ENCODE peak calls at places on chromosomes 3 and 15, in five cellular contexts. C is OCI-LY7; J is mesothelial cell of epicardium; B is activated CD8-positive, alpha-beta T cell treated with anti-CD3 and anti-CD28 coated beads for 36 hours; P is endothelial cell. K is an unnamed sample.

GRCh38 chr15:75149911-75150709 is 51.6 kb upstream of the C15orf39 start:
- DNase-seq in P (no peak), J (no peak), C (no peak), B (peak), K (no peak)

GRCh38 chr15:57097246-57097645 is 178.8 kb downstream of the TCF12 start:
- DNase-seq in J (no peak), C (no peak), P (no peak), B (no peak), K (no peak)

GRCh38 chr3:76561494-76562242 is 478.2 kb upstream of the ROBO2 start:
- DNase-seq in J (no peak), B (no peak), P (no peak), C (no peak), K (no peak)

GRCh38 chr3:67468511-67468910 is 185.9 kb downstream of the SUCLG2 start:
- DNase-seq in P (no peak), C (no peak), B (no peak), J (no peak), K (no peak)

GRCh38 chr3:15292765-15293522 is 39.4 kb downstream of the SH3BP5 start:
- DNase-seq in J (no peak), B (no peak), C (no peak), P (no peak), K (no peak)

GRCh38 chr15:31392761-31393401 is 66.2 kb downstream of the KLF13 start:
- DNase-seq in C (peak), B (no peak), J (no peak), P (no peak), K (peak)

GRCh38 chr3:119898478-119899177 is 116.7 kb downstream of the NR1I2 start:
- DNase-seq in P (no peak), B (no peak), C (no peak), J (no peak), K (no peak)

GRCh38 chr15:38883987-38884386 is 319.4 kb upstream of the RASGRP1 start:
- DNase-seq in C (no peak), P (no peak), B (no peak), J (no peak), K (no peak)

GRCh38 chr3:142724682-142725351 is 983 bp downstream of the TRPC1 start:
- DNase-seq in J (peak), P (peak), B (peak), C (no peak), K (peak)

GRCh38 chr3:42045719-42046243 is 45.4 kb upstream of the TRAK1 start:
- DNase-seq in C (no peak), B (no peak), J (no peak), P (no peak), K (no peak)

GRCh38 chr15:58447244-58448010 is 15.6 kb downstream of the LIPC start:
- DNase-seq in P (no peak), C (no peak), B (no peak), J (no peak), K (no peak)

GRCh38 chr3:112671930-112672715 is 31.2 kb upstream of the CCDC80 start:
- DNase-seq in P (no peak), B (peak), C (no peak), J (no peak), K (no peak)

GRCh38 chr3:89145995-89146394 is 38.6 kb downstream of the EPHA3 start:
- DNase-seq in C (no peak), P (no peak), B (no peak), J (no peak), K (no peak)

GRCh38 chr3:146466596-146466995 is 2.8 kb downstream of the PLSCR2 start:
- DNase-seq in C (no peak), B (no peak), J (no peak), P (no peak), K (no peak)

GRCh38 chr3:184651945-184652344 is 59.9 kb downstream of the MAGEF1 start:
- DNase-seq in J (no peak), P (no peak), C (no peak), B (no peak), K (no peak)

GRCh38 chr3:141378556-141378955 is 10.3 kb downstream of the ZBTB38 start:
- DNase-seq in J (no peak), P (no peak), B (no peak), C (no peak), K (no peak)

GRCh38 chr3:54962200-54962599 is 34.3 kb upstream of the LRTM1 start:
- DNase-seq in J (no peak), P (no peak), B (no peak), C (no peak), K (no peak)

GRCh38 chr3:12653772-12654171 is 10.1 kb downstream of the RAF1 start:
- DNase-seq in C (no peak), P (no peak), J (no peak), B (no peak), K (no peak)

GRCh38 chr3:156126467-156126866 is 6.1 kb downstream of the KCNAB1 start:
- DNase-seq in P (no peak), J (no peak), C (no peak), B (no peak), K (no peak)

GRCh38 chr3:18725668-18726407 is 300.7 kb upstream of the SATB1 start:
- DNase-seq in C (no peak), P (no peak), B (peak), J (no peak), K (no peak)

GRCh38 chr3:80051602-80051962 is 283.8 kb upstream of the ROBO1 start:
- DNase-seq in B (no peak), J (no peak), C (no peak), P (no peak), K (no peak)

GRCh38 chr3:81352867-81353266 is 408.6 kb downstream of the GBE1 start:
- DNase-seq in J (no peak), C (no peak), B (no peak), P (peak), K (no peak)

GRCh38 chr3:35900079-35900478 is 260.8 kb downstream of the ARPP21 start:
- DNase-seq in C (no peak), P (no peak), J (no peak), B (no peak), K (no peak)

GRCh38 chr15:62847900-62848489 is 194.6 kb upstream of the TPM1 start:
- DNase-seq in C (peak), B (peak), J (peak), P (peak), K (no peak)

GRCh38 chr3:172530566-172530965 is 7.3 kb upstream of the TNFSF10 start:
- DNase-seq in P (no peak), C (no peak), J (no peak), B (peak), K (no peak)

GRCh38 chr3:159685801-159686200 is 302.8 kb upstream of the IL12A start:
- DNase-seq in P (no peak), B (no peak), C (no peak), J (no peak), K (no peak)

GRCh38 chr3:111473550-111473949 is 68.4 kb upstream of the CD96 start:
- DNase-seq in B (peak), C (no peak), J (no peak), P (no peak), K (no peak)

GRCh38 chr3:81726132-81726531 is 35.3 kb downstream of the GBE1 start:
- DNase-seq in B (no peak), P (no peak), J (no peak), C (no peak), K (no peak)

GRCh38 chr3:159840900-159841299 is 147.7 kb upstream of the IL12A start:
- DNase-seq in P (no peak), J (no peak), B (no peak), C (no peak), K (no peak)

GRCh38 chr3:51544011-51544775 is 5.7 kb downstream of the RAD54L2 start:
- DNase-seq in C (no peak), J (no peak), P (no peak), B (no peak), K (no peak)

GRCh38 chr3:179653777-179654117 is 907 bp downstream of the USP13 start:
- DNase-seq in J (peak), P (peak), B (peak), C (peak), K (no peak)

GRCh38 chr15:78440375-78441373 is 2.7 kb downstream of the IREB2 start:
- DNase-seq in B (peak), P (no peak), C (no peak), J (no peak), K (no peak)

GRCh38 chr15:78437107-78437761 is 782 bp upstream of the IREB2 start:
- DNase-seq in B (no peak), J (no peak), C (peak), P (no peak), K (no peak)

GRCh38 chr15:78434134-78434533 is 3.9 kb upstream of the IREB2 start:
- DNase-seq in B (no peak), P (no peak), J (no peak), C (peak), K (no peak)

GRCh38 chr15:78437762-78438594 is at the start of gene IREB2:
- DNase-seq in B (peak), C (peak), J (peak), P (peak), K (peak)

DNA sequence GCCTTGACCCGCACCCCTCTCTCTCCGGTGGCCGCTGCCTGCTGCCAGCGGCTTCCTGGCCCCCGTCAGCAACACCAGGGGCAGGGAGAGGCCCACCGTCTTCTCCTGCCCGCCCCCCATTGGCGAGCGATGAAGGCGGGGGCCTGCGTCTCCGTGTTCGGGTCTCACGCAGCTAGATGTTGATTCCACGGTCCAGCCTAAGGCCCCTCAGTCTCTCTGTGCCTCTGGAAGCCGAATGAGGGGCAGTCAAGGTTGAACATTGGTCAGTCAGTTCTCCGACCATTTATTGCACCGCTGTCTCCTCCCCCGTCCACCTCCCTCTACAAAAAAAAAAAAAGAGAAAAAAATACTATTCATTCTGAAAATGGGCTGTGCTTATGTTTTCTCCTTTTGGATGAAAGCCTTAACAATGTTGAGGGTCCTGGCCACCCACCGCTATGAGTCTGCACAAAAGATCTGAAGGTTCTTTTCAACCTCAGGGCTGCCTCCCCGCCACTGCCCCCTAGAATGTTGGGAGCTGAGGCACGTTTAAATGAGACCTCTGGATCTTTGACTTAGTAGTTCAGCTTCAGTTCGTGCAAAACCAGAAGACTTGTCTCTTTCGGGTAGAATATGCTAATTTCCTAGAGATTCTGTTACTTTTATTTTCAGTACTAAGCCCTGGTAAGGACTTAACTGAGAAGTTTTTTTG is 724 bp downstream of the IREB2 start:
- DNase-seq in P (peak), J (peak), B (peak), C (peak), K (no peak)
- TF ChIP-seq CTCF in P (no peak), J (no peak), B (no peak), C (peak), K (peak)

GRCh38 chr3:153442799-153443487 is 280.9 kb downstream of the RAP2B start:
- DNase-seq in B (no peak), C (no peak), J (no peak), P (no peak), K (no peak)

GRCh38 chr3:153438275-153438674 is 276.2 kb downstream of the RAP2B start:
- DNase-seq in J (no peak), B (no peak), P (no peak), C (no peak), K (no peak)

GRCh38 chr3:153440311-153440710 is 278.3 kb downstream of the RAP2B start:
- DNase-seq in P (no peak), B (no peak), J (no peak), C (no peak), K (no peak)

GRCh38 chr3:153442386-153442785 is 280.4 kb downstream of the RAP2B start:
- DNase-seq in P (no peak), C (no peak), B (no peak), J (no peak), K (no peak)

DNA sequence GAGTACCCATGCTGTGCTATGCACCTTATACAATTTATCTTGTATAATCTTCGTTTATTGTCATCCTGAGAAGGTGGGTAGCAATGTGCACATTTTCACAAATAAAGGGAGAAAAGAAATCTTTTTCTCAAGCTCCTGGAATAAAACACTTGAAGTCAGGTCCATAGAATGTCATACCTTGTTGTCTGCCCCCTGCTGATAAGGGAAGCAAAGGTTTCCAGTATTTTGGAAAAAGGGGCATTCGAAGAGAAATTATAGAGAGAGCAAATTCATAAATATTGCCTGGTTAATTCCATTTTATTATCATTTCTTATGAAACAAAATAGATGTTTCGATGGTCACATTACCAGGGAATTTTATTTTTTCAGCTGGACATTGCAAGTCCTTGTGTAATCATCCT is 277.8 kb downstream of the RAP2B start:
- DNase-seq in C (no peak), J (no peak), B (no peak), P (no peak), K (no peak)
- TF ChIP-seq CTCF in C (peak), J (no peak), B (no peak), P (no peak), K (no peak)

GRCh38 chr3:49671291-49672288 is 2.6 kb upstream of the APEH start:
- DNase-seq in J (peak), P (peak), C (peak), B (peak), K (no peak)
- TF ChIP-seq CTCF in J (peak), P (peak), C (peak), B (peak), K (peak)

GRCh38 chr15:65086680-65087111 is 10.2 kb downstream of the KBTBD13 start:
- DNase-seq in B (peak), P (no peak), J (no peak), C (peak), K (no peak)
- TF ChIP-seq CTCF in B (no peak), P (peak), J (no peak), C (no peak), K (peak)

DNA sequence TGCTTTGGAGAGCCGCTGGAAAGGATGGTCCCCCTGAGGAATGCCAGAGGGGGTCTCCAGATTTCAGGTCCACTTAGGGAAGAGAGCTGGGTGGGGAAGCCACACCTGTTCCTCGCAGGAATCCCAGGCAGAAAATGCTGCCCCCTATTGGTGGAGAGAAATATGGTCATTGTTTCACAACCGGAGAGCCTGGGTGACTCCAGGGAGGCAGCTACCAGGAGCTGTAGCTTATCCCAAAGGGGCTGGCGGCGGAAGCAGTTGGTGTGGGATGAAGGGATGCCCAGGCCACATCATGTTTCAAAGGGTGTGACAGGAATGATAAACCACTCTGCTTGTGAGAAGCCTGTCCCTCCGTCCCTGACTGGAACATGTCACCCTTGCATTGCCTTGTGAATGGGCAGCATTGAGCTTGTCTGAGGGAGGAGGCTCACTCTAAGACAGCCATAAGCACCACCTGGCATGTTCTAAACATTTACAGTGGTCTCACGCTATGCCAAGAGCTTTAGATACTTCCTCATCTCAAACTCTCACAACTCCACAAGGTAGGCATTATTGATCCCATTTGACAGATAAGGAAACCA is 34.5 kb downstream of the POMGNT2 start:
- DNase-seq in C (peak), B (peak), J (no peak), P (no peak), K (no peak)
- TF ChIP-seq CTCF in C (peak), B (peak), J (peak), P (peak), K (peak)

DNA sequence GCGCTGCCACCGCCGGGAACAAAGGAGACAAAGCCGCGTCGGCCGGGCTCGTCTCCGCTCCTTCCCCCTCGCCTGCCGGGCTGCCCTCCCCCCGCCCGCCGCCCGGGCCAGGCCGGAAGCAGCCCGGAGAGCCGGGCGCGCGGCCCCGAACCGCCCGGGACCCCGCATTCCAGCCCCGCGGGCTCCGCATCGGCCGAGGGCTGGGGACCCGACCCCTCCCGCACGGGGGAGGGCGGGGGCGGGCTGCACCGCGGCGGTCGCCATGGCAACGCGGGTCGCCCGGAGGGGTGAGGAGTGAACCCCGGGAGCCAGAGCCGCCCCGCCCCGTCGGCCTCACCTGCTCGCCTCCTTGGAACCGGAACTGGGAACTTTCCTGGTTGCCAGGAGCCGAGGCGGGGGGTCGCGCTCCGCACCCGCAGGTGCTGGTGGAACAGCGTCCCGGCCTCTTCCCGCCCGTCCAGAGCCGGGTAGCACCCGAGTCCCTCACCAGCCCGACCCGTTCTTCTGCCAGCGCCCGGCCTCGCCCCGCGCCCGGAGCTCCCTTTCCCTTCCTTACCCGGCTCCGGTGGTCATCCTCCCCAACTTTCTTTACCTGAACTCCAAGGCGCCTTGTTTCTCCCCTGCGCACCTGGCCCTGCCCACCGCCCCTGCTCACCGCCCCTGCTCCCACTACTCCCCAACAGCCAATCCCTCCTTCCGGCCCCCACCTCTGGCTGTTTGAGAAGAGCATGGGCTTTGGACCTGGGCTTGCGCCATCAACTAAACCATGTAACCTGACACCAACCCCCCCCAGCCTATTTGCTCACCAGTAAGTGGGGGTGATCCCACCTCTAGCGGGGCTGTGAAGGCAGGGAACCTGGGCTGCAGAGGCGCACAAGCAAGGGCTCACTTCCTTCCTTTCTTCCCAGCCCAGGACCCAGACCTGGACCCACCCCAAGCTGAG is at the start of gene PLXNB1:
- DNase-seq in P (peak), C (peak), B (peak), J (peak), K (peak)
- TF ChIP-seq CTCF in P (no peak), C (no peak), B (no peak), J (no peak), K (no peak)

GRCh38 chr3:31804251-31805051 is 176.6 kb downstream of the OSBPL10 start:
- DNase-seq in P (no peak), J (no peak), C (no peak), B (no peak), K (no peak)
- TF ChIP-seq CTCF in P (no peak), J (no peak), C (no peak), B (no peak), K (no peak)

GRCh38 chr3:177359601-177360357 is 162.5 kb upstream of the TBL1XR1 start:
- DNase-seq in P (peak), J (peak), B (peak), C (peak), K (peak)

GRCh38 chr3:177358968-177359600 is 161.8 kb upstream of the TBL1XR1 start:
- DNase-seq in J (peak), C (peak), B (peak), P (peak), K (peak)

GRCh38 chr3:177358085-177358967 is 161.0 kb upstream of the TBL1XR1 start:
- DNase-seq in J (no peak), B (peak), C (peak), P (peak), K (no peak)

GRCh38 chr3:177356113-177356512 is 158.8 kb upstream of the TBL1XR1 start:
- DNase-seq in B (no peak), C (no peak), J (no peak), P (no peak), K (no peak)

GRCh38 chr3:177357352-177358084 is 160.2 kb upstream of the TBL1XR1 start:
- DNase-seq in C (peak), P (no peak), J (no peak), B (peak), K (no peak)
- TF ChIP-seq CTCF in C (peak), P (no peak), J (no peak), B (no peak), K (peak)

GRCh38 chr3:139721370-139721769 is 43.6 kb upstream of the NMNAT3 start:
- DNase-seq in B (no peak), J (no peak), C (no peak), P (no peak), K (no peak)

GRCh38 chr3:139716908-139717485 is 39.2 kb upstream of the NMNAT3 start:
- DNase-seq in J (no peak), B (no peak), P (no peak), C (no peak), K (no peak)

GRCh38 chr3:139715736-139716135 is 38.0 kb upstream of the NMNAT3 start:
- DNase-seq in J (no peak), C (no peak), B (no peak), P (no peak), K (no peak)

GRCh38 chr3:139718415-139718814 is 40.6 kb upstream of the NMNAT3 start:
- DNase-seq in J (no peak), P (peak), B (no peak), C (no peak), K (no peak)
- TF ChIP-seq CTCF in J (no peak), P (peak), B (no peak), C (peak), K (peak)